ENCODE peak calls at places on chromosomes 1 and 21, in four cellular contexts. H is IMR-90, S is GM12878, K is K562. Q is an unnamed sample.

GRCh38 chr1:19793360-19794046 is 6.2 kb downstream of the TMCO4 start:
- DNase-seq in H (no peak), S (no peak), K (no peak), Q (no peak)

GRCh38 chr21:34812510-34813265 is 143.9 kb downstream of the CLIC6 start:
- DNase-seq in H (peak), S (no peak), K (no peak), Q (peak)

GRCh38 chr1:200411406-200412257 is 1.8 kb upstream of the ZNF281 start:
- DNase-seq in H (no peak), S (no peak), K (no peak), Q (no peak)

GRCh38 chr1:119477710-119478109 is 29.3 kb upstream of the HSD3B1 start:
- DNase-seq in H (no peak), S (no peak), K (no peak), Q (no peak)

GRCh38 chr1:2863149-2863963 is 61.9 kb upstream of the TTC34 start:
- DNase-seq in H (no peak), S (no peak), K (no peak), Q (no peak)

GRCh38 chr1:98991127-98992003 is 13.3 kb downstream of the PLPPR5 start:
- DNase-seq in H (peak), S (peak), K (peak), Q (peak)

GRCh38 chr21:36852293-36852692 is 114.2 kb downstream of the HLCS start:
- DNase-seq in H (no peak), S (no peak), K (no peak), Q (no peak)

GRCh38 chr1:213686003-213686582 is 301.7 kb upstream of the PROX1 start:
- DNase-seq in H (no peak), S (no peak), K (no peak), Q (no peak)

GRCh38 chr1:88801575-88802208 is 89.7 kb downstream of the GTF2B start:
- DNase-seq in H (peak), S (peak), K (no peak), Q (peak)

GRCh38 chr1:53305650-53306049 is 22.2 kb downstream of the LRP8 start:
- DNase-seq in H (no peak), S (no peak), K (no peak), Q (no peak)

GRCh38 chr1:30253807-30254440 is 469.5 kb downstream of the MATN1 start:
- DNase-seq in H (no peak), S (no peak), K (no peak), Q (no peak)

GRCh38 chr1:205925730-205926129 is 17.5 kb downstream of the SLC26A9 start:
- DNase-seq in H (peak), S (no peak), K (no peak), Q (peak)

GRCh38 chr1:48552420-48552819 is 80.4 kb upstream of the SPATA6 start:
- DNase-seq in H (no peak), S (no peak), K (peak), Q (peak)

GRCh38 chr1:21139601-21140000 is 37.1 kb downstream of the EIF4G3 start:
- DNase-seq in H (no peak), S (no peak), K (peak), Q (no peak)

GRCh38 chr1:225304996-225305395 is 122.8 kb downstream of the LBR start:
- DNase-seq in H (no peak), S (no peak), K (no peak), Q (no peak)

GRCh38 chr1:6133146-6133895 is 46.8 kb downstream of the CHD5 start:
- DNase-seq in H (no peak), S (no peak), K (no peak), Q (no peak)

GRCh38 chr21:33578214-33578613 is 10.3 kb downstream of the DONSON start:
- DNase-seq in H (peak), S (no peak), K (no peak), Q (no peak)

GRCh38 chr1:234730110-234730509 is 120.1 kb upstream of the IRF2BP2 start:
- DNase-seq in H (no peak), S (peak), K (no peak), Q (no peak)

GRCh38 chr1:39159224-39160036 is 45.1 kb upstream of the MACF1 start:
- DNase-seq in H (peak), S (no peak), K (peak), Q (no peak)

GRCh38 chr1:175188936-175189335 is 3.6 kb downstream of the KIAA0040 start:
- DNase-seq in H (no peak), S (peak), K (peak), Q (no peak)

GRCh38 chr1:161499099-161500078 is 5.9 kb upstream of the FCGR2A start:
- DNase-seq in H (no peak), S (peak), K (no peak), Q (no peak)

GRCh38 chr1:33257759-33258712 is 1.7 kb downstream of the ZNF362 start:
- DNase-seq in H (peak), S (no peak), K (no peak), Q (no peak)

GRCh38 chr1:49052102-49052501 is 275.4 kb upstream of the BEND5 start:
- DNase-seq in H (no peak), S (no peak), K (no peak), Q (no peak)

GRCh38 chr1:177629526-177629925 is 340.3 kb downstream of the SEC16B start:
- DNase-seq in H (peak), S (no peak), K (no peak), Q (no peak)

GRCh38 chr1:60527567-60527966 is 454.0 kb upstream of the C1orf87 start:
- DNase-seq in H (no peak), S (no peak), K (no peak), Q (no peak)

DNA sequence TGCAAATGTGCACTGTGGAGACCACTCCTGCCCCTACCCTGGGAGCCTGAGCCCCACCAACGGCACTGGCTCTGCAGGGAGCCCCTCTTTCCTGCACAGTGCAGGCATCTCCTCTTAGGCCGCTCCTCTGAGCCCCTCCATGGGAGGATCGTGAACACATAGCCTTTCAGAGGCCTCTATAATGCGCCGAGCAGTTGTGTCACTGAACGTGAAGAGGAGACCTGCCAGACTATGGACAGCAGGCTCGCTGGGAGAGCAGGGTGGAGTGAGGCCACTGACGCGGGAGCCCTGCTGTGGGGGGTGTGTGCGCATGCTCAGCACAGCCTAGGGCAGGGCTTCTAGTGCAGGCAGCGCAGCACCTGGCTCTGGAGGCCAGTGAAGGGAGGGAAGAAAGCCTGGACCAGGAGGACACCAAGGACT is 151.3 kb upstream of the COL6A1 start:
- DNase-seq in H (no peak), S (no peak), K (peak), Q (no peak)
- TF ChIP-seq RFX5 in H (no peak), S (no peak), K (no peak), Q (no peak)

GRCh38 chr1:203322480-203323179 is 17.3 kb downstream of the BTG2 start:
- DNase-seq in H (no peak), S (no peak), K (no peak), Q (no peak)
- TF ChIP-seq BHLHE40 in H (no peak), S (no peak), K (no peak), Q (no peak)

GRCh38 chr1:204319027-204319426 is 40.7 kb downstream of the PLEKHA6 start:
- DNase-seq in H (peak), S (no peak), K (no peak), Q (no peak)
- TF ChIP-seq CTCF in H (no peak), S (no peak), K (no peak), Q (no peak)

DNA sequence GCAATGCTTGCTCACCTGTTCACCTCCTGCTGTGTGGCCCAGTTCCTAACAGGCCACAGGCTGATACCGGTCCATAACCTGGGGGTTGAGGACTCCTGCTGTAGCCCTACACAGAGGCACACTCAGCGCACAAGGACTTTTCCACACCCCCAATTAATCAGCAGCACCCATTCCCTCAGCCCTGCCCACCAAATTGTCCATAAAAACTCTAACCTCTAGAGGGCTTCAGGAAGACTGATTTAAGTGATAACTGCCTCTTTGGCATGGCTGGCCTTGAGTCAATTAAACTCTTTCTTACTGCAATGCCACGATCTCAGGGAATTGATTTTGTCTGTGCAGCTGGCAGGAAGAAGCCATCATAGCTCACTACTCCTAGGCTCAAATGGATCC is 71.3 kb upstream of the MUTYH start:
- DNase-seq in H (no peak), S (no peak), K (peak), Q (no peak)
- TF ChIP-seq RFX5 in H (no peak), S (no peak), K (no peak), Q (no peak)

DNA sequence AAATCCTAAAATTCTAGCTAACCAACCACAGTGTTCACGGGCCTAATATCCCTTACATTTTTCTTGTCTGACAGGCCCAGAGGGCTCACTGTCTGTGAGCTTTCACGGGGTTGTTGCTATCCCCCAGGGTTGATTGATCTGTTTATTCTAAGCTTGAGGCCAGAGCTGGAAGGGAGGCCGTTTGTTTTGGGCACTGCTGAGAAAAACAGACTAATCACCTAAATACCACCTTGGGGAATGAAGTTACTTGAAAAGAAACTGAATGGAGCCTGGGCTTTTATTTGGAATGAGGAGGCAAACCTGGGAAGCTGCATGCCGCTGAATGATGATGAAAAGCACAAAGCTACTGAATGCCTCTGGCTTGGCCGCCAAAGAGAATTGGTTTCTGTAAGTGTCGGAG is 162.5 kb downstream of the KIF26B start:
- DNase-seq in H (no peak), S (no peak), K (no peak), Q (no peak)
- TF ChIP-seq BHLHE40 in H (no peak), S (no peak), K (no peak), Q (no peak)

GRCh38 chr1:11352058-11352715 is 79.2 kb downstream of the UBIAD1 start:
- DNase-seq in H (no peak), S (no peak), K (no peak), Q (no peak)
- TF ChIP-seq CTCF in H (no peak), S (no peak), K (peak), Q (no peak)

GRCh38 chr1:201882665-201883132 is 6.0 kb upstream of the SHISA4 start:
- DNase-seq in H (peak), S (peak), K (peak), Q (peak)
- TF ChIP-seq RFX5 in H (no peak), S (no peak), K (no peak), Q (no peak)

GRCh38 chr1:10868599-10868965 is 72.1 kb upstream of the CASZ1 start:
- DNase-seq in H (no peak), S (no peak), K (no peak), Q (no peak)

GRCh38 chr1:10867914-10868598 is 71.6 kb upstream of the CASZ1 start:
- DNase-seq in H (no peak), S (no peak), K (no peak), Q (no peak)

GRCh38 chr1:10865518-10866313 is 69.3 kb upstream of the CASZ1 start:
- DNase-seq in H (no peak), S (no peak), K (no peak), Q (no peak)

GRCh38 chr1:10866314-10867091 is 70.1 kb upstream of the CASZ1 start:
- DNase-seq in H (peak), S (no peak), K (peak), Q (no peak)

DNA sequence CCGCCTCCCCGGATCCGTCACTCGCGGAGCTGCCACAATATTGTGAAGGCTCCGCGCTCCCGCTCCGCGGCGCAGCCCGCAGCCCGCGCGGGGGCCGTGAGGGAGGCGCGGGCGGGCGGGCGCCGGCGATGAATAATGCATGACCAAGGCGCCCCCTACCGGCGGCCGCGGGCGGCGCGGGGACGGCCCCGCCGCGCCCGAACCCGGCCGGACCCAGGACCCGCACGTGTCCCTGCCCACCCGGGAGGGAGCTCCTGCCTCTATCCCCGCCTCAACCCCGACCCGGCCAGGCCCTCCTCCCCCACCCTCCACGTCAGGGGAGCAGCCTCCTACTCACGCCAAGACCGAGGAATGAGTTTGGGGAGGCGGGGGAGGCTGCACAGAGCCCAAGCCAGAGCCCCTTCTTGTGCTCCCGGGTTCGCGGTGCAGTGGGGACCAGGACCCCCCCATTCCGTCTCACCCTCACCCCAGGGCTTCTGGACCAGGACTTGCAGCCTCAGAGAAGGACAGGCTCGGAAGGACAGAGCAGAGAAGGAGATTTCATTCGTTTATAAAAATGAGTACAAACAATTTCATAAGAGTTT is 70.8 kb upstream of the CASZ1 start:
- DNase-seq in H (peak), S (no peak), K (peak), Q (peak)
- TF ChIP-seq BHLHE40 in H (peak), S (peak), K (peak), Q (no peak)

GRCh38 chr1:192592493-192592892 is 16.9 kb downstream of the RGS1 start:
- DNase-seq in H (no peak), S (no peak), K (no peak), Q (no peak)
- TF ChIP-seq CTCF in H (no peak), S (no peak), K (no peak), Q (no peak)

DNA sequence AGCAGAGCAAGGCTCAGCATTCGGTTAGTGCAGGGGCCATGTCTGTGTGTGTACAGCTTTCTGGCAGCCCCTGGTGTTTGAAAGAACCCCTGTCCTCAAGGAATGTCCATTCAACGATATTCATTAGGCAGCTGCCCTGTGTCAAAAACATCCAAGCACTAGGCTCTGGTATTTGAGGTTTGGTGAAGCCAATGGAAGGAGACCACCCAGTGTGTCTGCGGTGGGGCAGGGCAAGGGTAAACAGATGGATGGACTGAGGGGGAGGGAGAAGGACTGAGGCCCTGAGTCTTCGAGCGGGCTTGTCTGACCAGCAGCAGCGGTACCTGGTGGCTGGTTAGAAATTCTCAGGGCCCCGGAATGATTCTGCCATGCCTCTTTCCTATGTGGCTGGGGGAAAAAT is 155.6 kb upstream of the KLHDC7A start:
- DNase-seq in H (no peak), S (no peak), K (no peak), Q (no peak)
- TF ChIP-seq RFX5 in H (no peak), S (no peak), K (no peak), Q (no peak)

Q was measured in A549.